ENCODE peak calls at places on chromosomes 1 and 21, in six cellular contexts. C, D, O, L, F and Y are unnamed samples.

GRCh38 chr1:89454845-89455521 is 69.6 kb upstream of the LRRC8B start:
- DNase-seq in C (peak; percentile 62), D (peak; percentile 33), O (peak; percentile 39), L (no peak), F (peak; percentile 64), Y (peak; percentile 68)

GRCh38 chr1:163561570-163562295 is 240.0 kb downstream of the NUF2 start:
- DNase-seq in C (peak; percentile 70), D (no peak), O (no peak), L (no peak), F (peak; percentile 15), Y (peak; percentile 52)

GRCh38 chr1:3535732-3536131 is 75.6 kb downstream of the MEGF6 start:
- DNase-seq in C (no peak), D (no peak), O (no peak), L (no peak), F (no peak), Y (no peak)

GRCh38 chr1:216894499-216894898 is 171.3 kb upstream of the ESRRG start:
- DNase-seq in C (no peak), D (no peak), O (no peak), L (no peak), F (no peak), Y (no peak)

GRCh38 chr1:244573768-244574167 is 79.2 kb upstream of the DESI2 start:
- DNase-seq in C (no peak), D (no peak), O (no peak), L (no peak), F (no peak), Y (no peak)

GRCh38 chr1:44616991-44617702 is 57.1 kb downstream of the TMEM53 start:
- DNase-seq in C (no peak), D (no peak), O (no peak), L (peak; percentile 67), F (peak; percentile 89), Y (peak; percentile 94)

GRCh38 chr21:46110499-46111192 is 12.7 kb downstream of the COL6A2 start:
- DNase-seq in C (no peak), D (no peak), O (no peak), L (peak; percentile 54), F (no peak), Y (peak; percentile 48)

GRCh38 chr1:227666286-227666685 is 68.8 kb downstream of the JMJD4 start:
- DNase-seq in C (no peak), D (no peak), O (no peak), L (no peak), F (no peak), Y (no peak)

GRCh38 chr1:101200513-101200912 is 36.3 kb upstream of the S1PR1 start:
- DNase-seq in C (no peak), D (no peak), O (no peak), L (no peak), F (peak; percentile 98), Y (peak; percentile 91)

GRCh38 chr21:35619184-35619583 is 441.1 kb downstream of the SETD4 start:
- DNase-seq in C (no peak), D (no peak), O (no peak), L (no peak), F (peak; percentile 92), Y (peak; percentile 27)

GRCh38 chr1:11768821-11769220 is 6.8 kb downstream of the C1orf167 start:
- DNase-seq in C (no peak), D (no peak), O (no peak), L (no peak), F (no peak), Y (peak; percentile 61)

GRCh38 chr1:18820791-18821641 is 38.4 kb downstream of the TAS1R2 start:
- DNase-seq in C (peak; percentile 44), D (peak; percentile 16), O (peak; percentile 67), L (peak; percentile 76), F (peak; percentile 66), Y (peak; percentile 92)